ENCODE peak calls at places on chromosomes 11 and 22, in five cellular contexts. F, Y, S, B and C are unnamed samples.

GRCh38 chr11:9527481-9528140 is 45.9 kb upstream of the WEE1 start:
- DNase-seq in F (no peak), Y (peak), S (no peak), B (no peak), C (no peak)

GRCh38 chr22:30610299-30610698 is 3.3 kb downstream of the TCN2 start:
- DNase-seq in F (no peak), Y (no peak), S (no peak), B (no peak), C (no peak)

GRCh38 chr22:32707971-32708370 is 93.5 kb upstream of the TIMP3 start:
- DNase-seq in F (no peak), Y (no peak), S (no peak), B (no peak), C (no peak)

GRCh38 chr22:42444060-42444904 is 12.1 kb upstream of the NFAM1 start:
- DNase-seq in F (peak), Y (peak), S (peak), B (peak), C (peak)

GRCh38 chr11:128174465-128175101 is 412.8 kb downstream of the ETS1 start:
- DNase-seq in F (peak), Y (no peak), S (no peak), B (no peak), C (peak)

GRCh38 chr22:40415531-40416266 is 45.3 kb downstream of the SGSM3 start:
- DNase-seq in F (no peak), Y (no peak), S (peak), B (no peak), C (no peak)

GRCh38 chr11:8813658-8814057 is 97.3 kb upstream of the AKIP1 start:
- DNase-seq in F (peak), Y (peak), S (peak), B (peak), C (peak)

GRCh38 chr11:61776561-61777075 is 15.8 kb downstream of the TMEM258 start:
- DNase-seq in F (peak), Y (peak), S (no peak), B (peak), C (peak)

GRCh38 chr11:117686711-117687110 is 110.3 kb downstream of the DSCAML1 start:
- DNase-seq in F (no peak), Y (peak), S (no peak), B (no peak), C (no peak)

GRCh38 chr11:64385953-64386704 is 27.2 kb downstream of the RPS6KA4 start:
- DNase-seq in F (no peak), Y (peak), S (no peak), B (no peak), C (no peak)

GRCh38 chr11:77590194-77590591 is 440 bp downstream of the AQP11 start:
- DNase-seq in F (peak), Y (peak), S (no peak), B (no peak), C (peak)
- TF ChIP-seq CTCF in F (no peak), Y (peak), S (no peak), B (no peak), C (no peak)

GRCh38 chr11:15202626-15203025 is 87.9 kb downstream of the INSC start:
- DNase-seq in F (no peak), Y (no peak), S (no peak), B (no peak), C (no peak)

GRCh38 chr11:15206791-15207190 is 92.1 kb downstream of the INSC start:
- DNase-seq in F (no peak), Y (no peak), S (no peak), B (no peak), C (no peak)

GRCh38 chr11:15208570-15209222 is 94.0 kb downstream of the INSC start:
- DNase-seq in F (peak), Y (peak), S (peak), B (peak), C (peak)

GRCh38 chr11:15201586-15201985 is 86.9 kb downstream of the INSC start:
- DNase-seq in F (no peak), Y (no peak), S (no peak), B (no peak), C (no peak)

GRCh38 chr11:15204766-15205165 is 90.0 kb downstream of the INSC start:
- DNase-seq in F (no peak), Y (no peak), S (no peak), B (no peak), C (no peak)
- TF ChIP-seq CTCF in F (no peak), Y (no peak), S (no peak), B (no peak), C (no peak)

GRCh38 chr11:30960387-30960992 is 374.3 kb upstream of the MPPED2 start:
- DNase-seq in F (peak), Y (peak), S (no peak), B (no peak), C (no peak)
- TF ChIP-seq CTCF in F (peak), Y (peak), S (peak), B (peak), C (peak)

GRCh38 chr22:50525104-50525958 is at the start of gene SCO2:
- DNase-seq in F (peak), Y (peak), S (peak), B (peak), C (peak)

GRCh38 chr22:50526849-50527801 is 1.7 kb upstream of the SCO2 start:
- DNase-seq in F (peak), Y (peak), S (peak), B (peak), C (no peak)

GRCh38 chr22:50527921-50528681 is 1.7 kb downstream of the TYMP start:
- DNase-seq in F (peak), Y (no peak), S (peak), B (no peak), C (no peak)

GRCh38 chr22:50524664-50525103 is 714 bp downstream of the SCO2 start:
- DNase-seq in F (no peak), Y (no peak), S (no peak), B (no peak), C (no peak)

DNA sequence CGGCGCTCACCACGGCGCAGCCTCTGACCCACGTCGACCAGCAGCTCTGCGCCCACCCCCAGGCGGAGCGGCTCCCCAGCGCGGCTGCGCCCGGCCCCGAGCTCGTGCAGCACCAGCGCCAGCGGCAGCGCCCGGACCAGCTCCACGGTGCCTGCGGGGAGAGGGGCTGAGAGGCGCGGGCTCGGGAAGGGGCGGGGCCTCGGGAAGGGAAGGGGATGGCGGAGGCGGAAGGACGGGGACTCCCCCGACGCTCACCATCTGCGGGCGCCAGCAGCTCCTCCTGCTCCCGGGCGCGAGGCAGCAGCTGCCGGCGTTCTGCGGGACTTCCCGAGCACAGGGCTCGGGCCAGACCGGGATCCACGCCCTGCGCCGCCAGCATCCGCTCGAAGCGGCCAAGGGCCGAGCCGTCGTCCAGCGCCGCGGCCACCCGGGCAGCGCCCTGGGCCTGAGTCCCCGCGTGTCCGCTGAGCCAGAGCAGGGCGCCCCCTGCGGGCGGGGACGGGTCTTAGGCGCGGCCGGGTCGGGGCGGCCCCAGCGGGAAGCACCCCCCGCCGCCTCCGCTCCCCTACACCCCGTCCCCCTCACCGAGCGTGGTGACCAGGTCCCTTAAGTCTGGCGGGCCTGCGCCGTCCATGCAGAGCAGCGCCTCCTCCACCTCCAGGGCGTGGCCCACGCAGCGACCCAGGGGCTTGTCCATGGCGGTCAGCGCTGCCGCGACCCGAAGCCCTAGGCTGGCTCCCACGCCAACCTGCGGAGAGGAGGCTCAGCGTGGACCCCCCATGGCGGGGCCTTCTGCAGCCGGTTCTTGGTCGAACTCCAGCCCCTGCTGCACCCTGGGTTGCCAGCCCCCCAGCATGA is 822 bp upstream of the SCO2 start:
- DNase-seq in F (peak), Y (peak), S (peak), B (no peak), C (peak)
- TF ChIP-seq CTCF in F (peak), Y (peak), S (peak), B (peak), C (peak)

DNA sequence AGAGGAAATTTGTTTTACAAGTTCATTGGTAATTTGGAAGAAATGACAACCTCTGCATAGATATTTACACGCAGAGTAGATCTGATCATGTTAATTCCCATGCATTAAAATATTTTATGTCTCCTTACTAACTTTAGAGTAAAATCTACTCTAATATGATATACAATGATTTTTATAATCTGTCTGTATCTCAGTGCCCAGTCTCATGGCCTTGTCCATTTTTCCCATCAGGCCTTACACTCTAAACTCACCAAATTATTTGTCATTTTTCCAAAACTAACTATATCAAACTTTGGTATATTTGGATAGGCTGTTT is 12.2 kb downstream of the OR10D3 start:
- DNase-seq in F (no peak), Y (no peak), S (no peak), B (no peak), C (no peak)
- TF ChIP-seq CTCF in F (no peak), Y (peak), S (no peak), B (no peak), C (no peak)

DNA sequence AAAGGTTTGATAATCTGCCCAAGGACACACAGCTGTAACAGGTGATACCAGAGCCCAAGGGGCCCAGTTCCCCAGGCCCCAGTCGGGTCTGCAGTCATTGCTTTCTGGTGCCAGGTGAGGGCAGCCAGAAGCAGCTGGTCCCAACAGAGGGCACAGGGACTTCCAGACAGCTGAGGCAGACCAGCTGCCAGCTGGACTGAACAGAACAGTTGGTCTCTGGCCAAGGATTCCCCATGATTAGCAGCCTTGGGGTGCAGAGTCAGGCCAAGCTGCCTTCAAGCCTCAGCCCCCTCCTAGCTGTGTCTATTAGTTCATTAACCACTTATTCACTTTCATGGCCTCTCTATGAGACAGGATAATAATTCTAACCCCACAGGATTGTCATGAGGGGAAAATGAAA is 105.5 kb downstream of the RRAS2 start:
- DNase-seq in F (no peak), Y (no peak), S (no peak), B (no peak), C (no peak)
- TF ChIP-seq CTCF in F (no peak), Y (no peak), S (no peak), B (no peak), C (no peak)

DNA sequence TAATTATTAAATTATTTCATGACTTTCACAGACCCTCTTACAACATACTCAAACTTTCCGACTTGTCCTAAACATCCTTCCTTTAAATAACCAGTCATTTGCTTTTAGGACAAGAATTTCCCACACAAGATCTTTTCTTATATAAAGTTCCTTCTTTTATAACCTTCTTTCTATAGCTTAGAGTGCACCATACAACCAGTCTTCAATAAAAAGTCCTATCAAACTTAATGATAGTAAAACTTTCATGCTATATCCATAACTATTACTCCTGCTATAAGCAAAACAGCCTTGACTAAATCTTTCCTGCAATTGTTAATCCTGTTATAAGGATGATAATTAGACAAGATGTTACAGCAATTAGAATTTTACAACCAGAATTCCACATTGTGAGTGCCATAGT is 47.4 kb downstream of the ZNF280B start:
- DNase-seq in F (no peak), Y (no peak), S (no peak), B (no peak), C (no peak)
- TF ChIP-seq CTCF in F (no peak), Y (no peak), S (no peak), B (no peak), C (peak)